ENCODE peak calls at places on chromosomes 12 and 14, in eight cellular contexts. One of them, this sample, is unnamed.

GRCh38 chr12:132665794-132666193 is 21.3 kb downstream of the POLE start:
- DNase-seq in HFFc6: no peak
- DNase-seq in PC-9: no peak
- DNase-seq in adrenal gland: no peak
- DNase-seq in lung: no peak
- DNase-seq in A549: no peak
- DNase-seq in Peyer's patch: no peak
- DNase-seq in sigmoid colon: peak; percentile 19
- DNase-seq in this sample: no peak

GRCh38 chr14:56686416-56686815 is 106.8 kb downstream of the TMEM260 start:
- DNase-seq in HFFc6: no peak
- DNase-seq in PC-9: no peak
- DNase-seq in adrenal gland: peak; percentile 76
- DNase-seq in lung: no peak
- DNase-seq in A549: no peak
- DNase-seq in Peyer's patch: no peak
- DNase-seq in sigmoid colon: no peak
- DNase-seq in this sample: no peak

GRCh38 chr12:50055831-50056628 is 1.4 kb upstream of the ASIC1 start:
- DNase-seq in HFFc6: no peak
- DNase-seq in PC-9: peak; percentile 37
- DNase-seq in adrenal gland: peak; percentile 62
- DNase-seq in lung: peak; percentile 44
- DNase-seq in A549: peak; percentile 85
- DNase-seq in Peyer's patch: peak; percentile 67
- DNase-seq in sigmoid colon: no peak
- DNase-seq in this sample: no peak

GRCh38 chr12:42213954-42214426 is 24.1 kb downstream of the YAF2 start:
- DNase-seq in HFFc6: no peak
- DNase-seq in PC-9: no peak
- DNase-seq in adrenal gland: peak; percentile 86
- DNase-seq in lung: peak; percentile 70
- DNase-seq in A549: no peak
- DNase-seq in Peyer's patch: no peak
- DNase-seq in sigmoid colon: no peak
- DNase-seq in this sample: no peak

GRCh38 chr14:77133718-77134338 is 7.8 kb downstream of the ZDHHC22 start:
- DNase-seq in HFFc6: peak; percentile 12
- DNase-seq in PC-9: peak; percentile 75
- DNase-seq in adrenal gland: peak; percentile 69
- DNase-seq in lung: peak; percentile 42
- DNase-seq in A549: peak; percentile 65
- DNase-seq in Peyer's patch: no peak
- DNase-seq in sigmoid colon: no peak
- DNase-seq in this sample: no peak

GRCh38 chr14:102230481-102231210 is 74.3 kb downstream of the MOK start:
- DNase-seq in HFFc6: no peak
- DNase-seq in PC-9: no peak
- DNase-seq in adrenal gland: no peak
- DNase-seq in lung: no peak
- DNase-seq in A549: no peak
- DNase-seq in Peyer's patch: no peak
- DNase-seq in sigmoid colon: no peak
- DNase-seq in this sample: no peak

GRCh38 chr12:108833757-108834472 is 23.5 kb downstream of the SSH1 start:
- DNase-seq in HFFc6: peak; percentile 55
- DNase-seq in PC-9: no peak
- DNase-seq in adrenal gland: peak; percentile 82
- DNase-seq in lung: no peak
- DNase-seq in A549: no peak
- DNase-seq in Peyer's patch: no peak
- DNase-seq in sigmoid colon: peak; percentile 90
- DNase-seq in this sample: no peak

GRCh38 chr12:11823593-11823992 is 174.1 kb downstream of the ETV6 start:
- DNase-seq in HFFc6: no peak
- DNase-seq in PC-9: no peak
- DNase-seq in adrenal gland: no peak
- DNase-seq in lung: no peak
- DNase-seq in A549: no peak
- DNase-seq in Peyer's patch: no peak
- DNase-seq in sigmoid colon: no peak
- DNase-seq in this sample: no peak

GRCh38 chr12:76028649-76029277 is 2.8 kb downstream of the PHLDA1 start:
- DNase-seq in HFFc6: no peak
- DNase-seq in PC-9: no peak
- DNase-seq in adrenal gland: no peak
- DNase-seq in lung: no peak
- DNase-seq in A549: no peak
- DNase-seq in Peyer's patch: no peak
- DNase-seq in sigmoid colon: no peak
- DNase-seq in this sample: no peak

GRCh38 chr12:76029982-76030377 is 1.6 kb downstream of the PHLDA1 start:
- DNase-seq in HFFc6: no peak
- DNase-seq in PC-9: no peak
- DNase-seq in adrenal gland: no peak
- DNase-seq in lung: no peak
- DNase-seq in A549: no peak
- DNase-seq in Peyer's patch: no peak
- DNase-seq in sigmoid colon: no peak
- DNase-seq in this sample: no peak

GRCh38 chr12:76031414-76032042 is at the start of gene PHLDA1:
- DNase-seq in HFFc6: peak; percentile 97
- DNase-seq in PC-9: peak; percentile 98
- DNase-seq in adrenal gland: peak; percentile 97
- DNase-seq in lung: peak; percentile 91
- DNase-seq in A549: peak; percentile 96
- DNase-seq in Peyer's patch: peak; percentile 90
- DNase-seq in sigmoid colon: peak; percentile 98
- DNase-seq in this sample: peak; percentile 55

GRCh38 chr12:76031081-76031413 is 529 bp downstream of the PHLDA1 start:
- DNase-seq in HFFc6: no peak
- DNase-seq in PC-9: no peak
- DNase-seq in adrenal gland: no peak
- DNase-seq in lung: no peak
- DNase-seq in A549: no peak
- DNase-seq in Peyer's patch: no peak
- DNase-seq in sigmoid colon: no peak
- DNase-seq in this sample: no peak

DNA sequence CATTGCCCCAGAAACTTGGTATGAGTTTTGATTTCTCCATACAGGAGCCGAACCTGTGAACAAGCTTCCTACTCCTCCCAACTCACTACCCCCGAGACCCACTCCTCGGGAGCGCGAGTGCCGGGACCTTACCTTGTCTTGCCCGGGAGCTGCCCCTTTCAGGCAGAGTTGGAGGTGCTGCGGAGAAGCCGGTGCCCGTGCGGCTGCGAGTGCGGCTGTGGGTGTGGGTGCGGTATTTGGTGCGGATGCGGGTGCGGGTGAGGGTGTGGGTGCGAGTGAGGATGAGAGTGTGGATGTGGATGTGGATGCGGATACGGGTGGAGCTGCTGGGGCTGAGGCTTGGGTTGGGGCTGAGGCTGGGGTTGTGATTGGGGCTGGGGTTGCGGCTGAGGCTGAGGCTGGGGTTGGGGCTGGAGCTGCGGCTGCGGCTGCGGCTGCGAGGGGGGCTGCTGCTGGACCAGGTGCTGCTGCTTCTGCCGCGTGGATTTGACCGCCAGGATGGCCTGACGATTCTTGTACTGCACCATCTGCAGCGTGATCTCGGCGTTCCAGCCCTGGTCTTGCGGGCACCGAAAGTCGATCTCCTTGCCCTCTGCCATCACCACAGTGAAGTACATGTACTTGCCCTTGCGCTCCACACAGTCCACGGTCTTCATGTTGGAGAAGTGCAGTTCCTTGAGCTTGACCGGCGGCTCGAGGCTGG is 1.0 kb downstream of the PHLDA1 start:
- DNase-seq in HFFc6: peak; percentile 54
- DNase-seq in PC-9: peak; percentile 33
- DNase-seq in adrenal gland: peak; percentile 75
- DNase-seq in lung: no peak
- DNase-seq in A549: no peak
- DNase-seq in Peyer's patch: peak; percentile 62
- DNase-seq in sigmoid colon: peak; percentile 77
- DNase-seq in this sample: no peak
- TF ChIP-seq CTCF in HFFc6: no peak
- TF ChIP-seq CTCF in PC-9: no peak
- TF ChIP-seq CTCF in adrenal gland: no peak
- TF ChIP-seq CTCF in lung: no peak
- TF ChIP-seq CTCF in A549: no peak
- TF ChIP-seq CTCF in Peyer's patch: no peak
- TF ChIP-seq CTCF in sigmoid colon: no peak
- TF ChIP-seq CTCF in this sample: no peak

DNA sequence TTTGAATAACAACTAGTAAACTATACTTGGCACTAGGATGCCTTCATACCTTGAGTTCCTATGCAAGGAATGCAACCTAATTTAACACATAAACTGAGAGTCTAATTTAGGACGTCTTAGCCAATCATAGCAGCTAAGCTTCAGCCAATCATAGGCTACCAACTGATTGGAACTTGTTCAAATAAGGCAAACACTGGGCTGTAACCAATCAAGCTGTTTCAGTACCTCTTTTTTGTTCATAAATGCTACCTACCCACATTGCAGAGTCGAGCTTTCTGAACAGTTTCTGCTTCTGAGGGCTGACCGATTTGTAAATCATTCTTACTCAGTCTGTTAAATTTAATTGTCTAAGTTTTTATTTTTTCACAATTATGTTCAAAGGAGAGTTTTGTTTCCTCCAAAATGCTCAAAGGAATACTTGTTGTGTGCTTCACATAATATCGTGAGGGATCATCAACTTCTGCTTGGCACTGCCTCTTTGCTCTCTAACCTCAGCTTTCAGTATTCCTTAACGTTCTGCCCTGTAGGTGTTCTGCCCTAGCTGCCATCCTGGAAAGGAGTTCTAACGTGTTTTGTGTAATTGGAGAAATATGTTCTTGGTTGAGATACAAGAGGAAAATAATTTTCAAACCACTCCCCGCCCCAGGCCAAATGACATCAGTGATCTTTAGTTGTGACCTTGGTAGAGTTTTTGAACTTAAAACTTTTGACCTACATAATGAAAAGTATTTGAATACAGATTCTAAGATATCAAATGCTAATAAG is 380.4 kb upstream of the MIS18BP1 start:
- DNase-seq in HFFc6: no peak
- DNase-seq in PC-9: no peak
- DNase-seq in adrenal gland: no peak
- DNase-seq in lung: no peak
- DNase-seq in A549: no peak
- DNase-seq in Peyer's patch: no peak
- DNase-seq in sigmoid colon: no peak
- DNase-seq in this sample: no peak
- TF ChIP-seq CTCF in HFFc6: no peak
- TF ChIP-seq CTCF in PC-9: no peak
- TF ChIP-seq CTCF in adrenal gland: no peak
- TF ChIP-seq CTCF in lung: no peak
- TF ChIP-seq CTCF in A549: no peak
- TF ChIP-seq CTCF in Peyer's patch: no peak
- TF ChIP-seq CTCF in sigmoid colon: no peak
- TF ChIP-seq CTCF in this sample: no peak

GRCh38 chr14:74525361-74525851 is 31.8 kb downstream of the ISCA2 start:
- DNase-seq in HFFc6: no peak
- DNase-seq in PC-9: no peak
- DNase-seq in adrenal gland: no peak
- DNase-seq in lung: no peak
- DNase-seq in A549: no peak
- DNase-seq in Peyer's patch: no peak
- DNase-seq in sigmoid colon: no peak
- DNase-seq in this sample: no peak

GRCh38 chr14:74527736-74528280 is 34.2 kb downstream of the ISCA2 start:
- DNase-seq in HFFc6: no peak
- DNase-seq in PC-9: no peak
- DNase-seq in adrenal gland: no peak
- DNase-seq in lung: no peak
- DNase-seq in A549: no peak
- DNase-seq in Peyer's patch: no peak
- DNase-seq in sigmoid colon: no peak
- DNase-seq in this sample: no peak

GRCh38 chr14:74528886-74529285 is 35.3 kb downstream of the ISCA2 start:
- DNase-seq in HFFc6: no peak
- DNase-seq in PC-9: no peak
- DNase-seq in adrenal gland: no peak
- DNase-seq in lung: no peak
- DNase-seq in A549: no peak
- DNase-seq in Peyer's patch: no peak
- DNase-seq in sigmoid colon: no peak
- DNase-seq in this sample: no peak

GRCh38 chr14:74528406-74528805 is 34.8 kb downstream of the ISCA2 start:
- DNase-seq in HFFc6: no peak
- DNase-seq in PC-9: no peak
- DNase-seq in adrenal gland: no peak
- DNase-seq in lung: no peak
- DNase-seq in A549: no peak
- DNase-seq in Peyer's patch: no peak
- DNase-seq in sigmoid colon: no peak
- DNase-seq in this sample: no peak

DNA sequence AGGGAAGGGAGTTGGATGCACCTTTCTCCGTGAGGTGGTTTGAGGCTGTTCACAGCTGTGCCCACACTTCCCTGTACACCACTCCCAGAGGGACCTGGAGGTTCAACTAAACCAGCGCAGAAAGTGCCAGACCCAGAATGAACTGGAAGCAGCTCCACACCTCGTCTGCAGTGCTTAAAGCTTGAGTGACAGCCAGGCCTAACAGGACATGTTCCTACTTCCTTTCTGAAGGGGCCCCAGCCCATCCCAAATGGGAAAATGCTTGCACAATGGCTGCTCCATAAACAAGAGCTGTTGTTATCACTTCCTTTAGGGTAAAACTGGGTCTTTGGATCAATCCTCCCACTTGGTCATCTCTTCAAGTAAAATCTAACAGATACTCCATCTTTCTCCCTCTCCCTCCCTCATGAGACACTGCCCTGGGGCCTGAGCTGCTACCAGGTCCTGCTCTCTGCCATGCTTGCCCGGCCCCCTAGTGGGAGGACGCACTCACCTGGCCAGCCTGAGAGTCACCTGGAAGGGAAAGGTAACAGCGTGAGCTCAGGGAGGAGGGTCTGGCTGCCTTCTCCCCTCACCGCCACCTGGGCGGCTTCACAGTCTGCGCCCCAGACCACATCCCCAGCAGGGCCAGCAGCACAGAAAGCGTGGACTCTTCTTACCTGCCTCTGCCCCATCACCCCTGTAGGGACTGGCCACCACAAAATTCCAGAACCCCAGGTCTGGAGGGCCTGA is 33.5 kb downstream of the ISCA2 start:
- DNase-seq in HFFc6: no peak
- DNase-seq in PC-9: peak; percentile 41
- DNase-seq in adrenal gland: no peak
- DNase-seq in lung: no peak
- DNase-seq in A549: no peak
- DNase-seq in Peyer's patch: no peak
- DNase-seq in sigmoid colon: no peak
- DNase-seq in this sample: no peak
- TF ChIP-seq CTCF in HFFc6: peak; percentile 20
- TF ChIP-seq CTCF in PC-9: peak; percentile 41
- TF ChIP-seq CTCF in adrenal gland: no peak
- TF ChIP-seq CTCF in lung: no peak
- TF ChIP-seq CTCF in A549: no peak
- TF ChIP-seq CTCF in Peyer's patch: no peak
- TF ChIP-seq CTCF in sigmoid colon: no peak
- TF ChIP-seq CTCF in this sample: no peak

DNA sequence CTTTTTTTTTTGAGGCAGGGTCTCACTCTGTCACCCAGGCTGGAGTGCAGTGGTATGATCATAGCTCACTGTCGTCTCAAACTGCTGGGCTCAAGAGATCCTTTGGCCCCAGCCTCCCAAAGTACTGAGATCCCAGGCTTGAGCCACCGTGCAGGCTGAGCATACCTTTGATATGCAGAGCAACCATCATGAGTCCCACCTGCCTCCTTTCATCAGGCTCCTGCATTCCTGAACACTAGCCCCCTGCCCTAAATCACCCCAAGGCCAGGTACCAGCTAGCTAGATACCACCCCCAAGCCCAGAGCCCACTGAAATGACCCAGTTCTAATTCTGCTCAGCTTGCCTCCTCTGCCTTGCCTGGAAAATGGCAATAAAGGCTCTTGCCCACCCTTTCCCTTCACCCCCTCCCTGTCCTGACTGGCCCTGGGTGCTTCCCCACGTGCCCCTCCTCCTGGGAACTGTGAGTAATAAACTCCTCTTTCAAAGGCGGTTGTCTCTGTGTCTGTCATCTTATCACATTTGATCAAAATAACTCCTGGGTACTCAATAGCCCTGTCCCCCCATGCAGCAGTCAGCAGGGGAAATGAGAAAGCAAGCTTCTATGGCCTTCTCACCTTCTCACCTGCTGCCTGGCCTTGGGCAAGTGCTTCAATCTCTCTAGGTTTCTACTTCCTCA is 6.4 kb upstream of the BRF1 start:
- DNase-seq in HFFc6: no peak
- DNase-seq in PC-9: no peak
- DNase-seq in adrenal gland: no peak
- DNase-seq in lung: no peak
- DNase-seq in A549: no peak
- DNase-seq in Peyer's patch: no peak
- DNase-seq in sigmoid colon: no peak
- DNase-seq in this sample: no peak
- TF ChIP-seq CTCF in HFFc6: no peak
- TF ChIP-seq CTCF in PC-9: no peak
- TF ChIP-seq CTCF in adrenal gland: no peak
- TF ChIP-seq CTCF in lung: no peak
- TF ChIP-seq CTCF in A549: no peak
- TF ChIP-seq CTCF in Peyer's patch: no peak
- TF ChIP-seq CTCF in sigmoid colon: no peak
- TF ChIP-seq CTCF in this sample: no peak

This sample was measured in D721Med.